ENCODE peak calls at places on chromosomes 6 and 20, in five cellular contexts. M is A549, S is HepG2, F is K562, V is GM12878. G is an unnamed sample.

GRCh38 chr6:132466952-132467351 is 46.0 kb downstream of the STX7 start:
- DNase-seq in M (no peak), S (no peak), F (no peak), V (no peak), G (no peak)

GRCh38 chr6:18595774-18596528 is 208.8 kb downstream of the RNF144B start:
- DNase-seq in M (peak), S (peak), F (peak), V (no peak), G (peak)

GRCh38 chr20:36181934-36182603 is 27.5 kb downstream of the EPB41L1 start:
- DNase-seq in M (no peak), S (peak), F (no peak), V (no peak), G (no peak)

GRCh38 chr20:10282930-10283556 is 64.4 kb downstream of the SNAP25 start:
- DNase-seq in M (peak), S (no peak), F (no peak), V (no peak), G (no peak)

GRCh38 chr6:154864086-154864430 is 130.8 kb downstream of the SCAF8 start:
- DNase-seq in M (no peak), S (peak), F (no peak), V (no peak), G (no peak)

GRCh38 chr20:3874194-3874824 is 14.9 kb upstream of the PANK2 start:
- DNase-seq in M (no peak), S (no peak), F (no peak), V (no peak), G (no peak)

GRCh38 chr20:5127204-5127858 is 523 bp downstream of the CDS2 start:
- DNase-seq in M (peak), S (peak), F (no peak), V (peak), G (peak)

GRCh38 chr20:64277571-64278318 is 22.2 kb downstream of the PCMTD2 start:
- DNase-seq in M (no peak), S (no peak), F (no peak), V (no peak), G (no peak)

GRCh38 chr6:17278289-17279061 is 2.7 kb upstream of the RBM24 start:
- DNase-seq in M (peak), S (peak), F (no peak), V (no peak), G (no peak)

DNA sequence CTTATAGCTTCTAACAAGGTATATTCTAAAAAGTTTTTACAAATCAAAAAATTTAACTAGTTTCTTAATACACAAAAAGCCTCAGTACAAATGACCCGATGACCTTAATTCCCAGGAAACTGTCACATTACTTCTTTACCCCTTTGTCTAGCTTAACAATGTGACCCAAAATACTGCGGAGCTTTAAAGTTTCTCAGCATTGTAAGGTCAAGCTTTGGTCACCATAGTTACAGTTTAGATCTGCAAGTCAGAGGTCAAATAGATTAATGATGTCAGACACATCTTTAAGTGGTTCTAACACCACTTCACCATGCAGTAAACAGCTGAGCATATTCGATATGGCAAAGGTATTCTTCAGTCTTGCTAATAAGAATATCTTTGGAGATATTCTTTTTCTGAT is 36.8 kb upstream of the FLRT3 start:
- DNase-seq in M (no peak), S (no peak), F (no peak), V (no peak), G (peak)
- TF ChIP-seq JUNB in M (no peak), S (no peak), F (no peak), V (no peak), G (no peak)

GRCh38 chr6:4059115-4059777 is 19.7 kb downstream of the FAM217A start:
- DNase-seq in M (peak), S (peak), F (peak), V (no peak), G (no peak)
- TF ChIP-seq JUNB in M (peak), S (peak), F (no peak), V (no peak), G (no peak)

DNA sequence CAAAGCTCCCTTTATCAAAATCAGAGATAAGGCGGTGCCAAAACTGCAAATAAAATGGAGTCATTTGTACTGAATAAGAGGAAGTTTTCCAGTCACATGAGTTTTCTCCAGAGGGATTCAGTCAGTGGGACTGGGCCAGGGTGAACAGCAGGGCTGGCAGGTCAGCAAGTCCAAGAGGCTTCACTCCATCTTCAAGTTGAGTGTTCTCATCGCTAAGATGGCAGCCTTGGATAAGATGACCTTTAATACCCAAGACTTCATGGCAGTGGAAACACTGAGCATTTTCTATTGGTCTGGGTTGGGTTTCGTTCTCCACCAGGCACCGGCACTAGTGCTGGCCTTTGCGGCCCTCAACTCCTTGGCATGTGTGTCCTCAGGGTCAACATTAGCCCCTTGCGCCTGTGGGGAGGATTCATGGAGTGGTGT is 29.3 kb upstream of the IGF2R start:
- DNase-seq in M (no peak), S (no peak), F (no peak), V (no peak), G (no peak)
- TF ChIP-seq JUNB in M (no peak), S (no peak), F (no peak), V (no peak), G (no peak)

DNA sequence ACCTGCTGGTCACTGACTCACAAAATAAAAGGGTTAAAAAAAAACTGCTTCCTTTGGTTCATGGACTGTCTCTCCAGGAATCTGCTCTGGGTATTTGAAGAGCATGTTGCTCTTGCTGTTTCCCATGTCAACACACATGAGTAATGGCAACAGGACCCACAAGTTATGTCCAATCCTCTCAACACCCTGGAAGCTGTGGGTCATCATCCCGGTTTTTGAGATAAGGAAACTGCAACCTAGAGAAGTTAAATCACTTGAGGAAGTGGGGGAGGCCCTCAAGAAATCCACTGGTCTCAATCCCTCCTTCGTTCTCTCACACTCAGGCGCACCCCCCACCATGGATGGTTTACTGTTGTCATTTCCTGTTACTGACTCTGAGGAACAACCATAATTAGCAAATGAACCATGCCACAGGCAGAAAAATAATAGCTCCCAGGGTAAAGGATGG is 12.4 kb downstream of the MAP1LC3A start:
- DNase-seq in M (no peak), S (no peak), F (no peak), V (no peak), G (no peak)
- TF ChIP-seq JUNB in M (no peak), S (no peak), F (no peak), V (no peak), G (no peak)

GRCh38 chr6:63744810-63745209 is 109.2 kb downstream of the PHF3 start:
- DNase-seq in M (no peak), S (no peak), F (no peak), V (no peak), G (no peak)

GRCh38 chr6:63743691-63744090 is 108.1 kb downstream of the PHF3 start:
- DNase-seq in M (no peak), S (no peak), F (no peak), V (no peak), G (no peak)

GRCh38 chr6:63739094-63739687 is 103.6 kb downstream of the PHF3 start:
- DNase-seq in M (no peak), S (peak), F (no peak), V (no peak), G (no peak)

GRCh38 chr6:63742060-63742459 is 106.5 kb downstream of the PHF3 start:
- DNase-seq in M (no peak), S (no peak), F (no peak), V (no peak), G (no peak)

DNA sequence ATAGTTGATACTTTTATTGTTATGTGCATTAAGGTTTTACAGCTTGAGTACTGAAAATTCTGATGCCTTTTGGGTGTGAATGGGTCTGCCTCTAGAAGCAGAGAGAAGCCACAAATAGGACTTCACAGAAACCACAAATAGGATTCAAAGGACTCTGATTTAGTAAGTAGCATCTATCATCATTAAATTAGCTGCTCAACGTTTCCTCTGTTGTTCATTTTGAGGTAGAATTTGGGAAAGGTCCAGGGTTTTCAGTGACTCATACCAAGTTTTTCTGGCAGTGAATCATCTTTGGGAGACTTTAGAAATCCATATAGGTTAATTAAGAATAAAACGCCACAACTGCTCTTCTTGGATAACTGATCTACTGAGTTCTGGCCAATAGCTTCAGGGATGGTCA is 105.1 kb downstream of the PHF3 start:
- DNase-seq in M (no peak), S (no peak), F (no peak), V (no peak), G (no peak)
- TF ChIP-seq JUNB in M (no peak), S (no peak), F (no peak), V (no peak), G (no peak)

DNA sequence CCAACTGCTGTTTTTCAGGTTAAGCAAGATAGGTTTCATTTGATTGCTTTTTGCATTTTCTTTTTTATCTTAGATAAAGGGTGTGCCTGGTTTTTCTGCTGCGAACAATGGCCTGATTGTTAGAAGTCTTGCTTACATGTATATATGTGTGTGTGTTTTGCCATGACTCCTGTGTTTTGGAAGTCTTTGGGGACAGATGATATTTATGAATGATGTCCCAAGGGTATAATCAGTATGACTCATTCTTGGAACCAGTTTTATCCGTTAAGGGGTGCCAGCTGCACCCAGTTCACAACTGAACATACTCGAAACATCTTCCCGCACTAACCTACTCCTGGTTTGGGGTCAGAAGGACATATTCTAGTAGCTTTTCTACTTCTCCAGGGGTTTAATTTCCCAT is 230.1 kb upstream of the SUPT3H start:
- DNase-seq in M (no peak), S (no peak), F (no peak), V (no peak), G (no peak)
- TF ChIP-seq JUNB in M (no peak), S (no peak), F (no peak), V (no peak), G (no peak)

GRCh38 chr20:17227669-17228623 is 1.1 kb downstream of the PCSK2 start:
- DNase-seq in M (no peak), S (no peak), F (no peak), V (no peak), G (peak)
- TF ChIP-seq JUNB in M (no peak), S (no peak), F (no peak), V (no peak), G (no peak)

DNA sequence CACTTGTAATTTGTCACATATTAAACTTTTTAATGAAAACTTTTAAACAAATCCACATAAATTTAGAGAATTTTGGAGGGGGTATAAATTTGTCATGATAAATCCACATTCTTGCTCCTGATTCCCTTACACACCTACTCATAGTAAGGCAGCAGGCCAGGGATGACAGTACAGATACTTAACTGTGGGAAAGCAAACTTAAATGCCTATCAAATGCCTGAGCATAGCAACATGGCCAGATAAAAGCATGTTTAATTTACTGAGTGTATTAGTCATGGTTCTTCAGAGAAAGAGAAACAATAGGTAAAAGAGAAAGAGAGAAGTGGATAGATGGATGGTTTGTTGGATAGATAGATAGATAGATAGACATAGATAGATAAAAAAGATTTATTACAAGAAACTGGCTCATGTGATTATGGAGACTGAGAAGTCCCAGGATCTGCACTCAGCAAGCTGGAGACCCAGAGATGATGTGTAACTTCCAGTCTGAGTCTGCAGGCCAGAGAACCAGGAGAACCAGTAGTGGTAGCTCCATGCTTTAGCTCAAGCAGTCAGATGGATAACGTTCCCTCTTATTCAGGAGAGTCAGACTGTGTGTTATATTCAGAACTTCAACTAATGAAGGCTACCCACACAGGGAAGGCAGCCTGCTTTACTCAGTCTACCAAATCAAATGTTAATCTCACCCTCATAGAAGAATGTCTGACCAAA is 15.9 kb upstream of the ADGRF1 start:
- DNase-seq in M (peak), S (peak), F (no peak), V (no peak), G (no peak)
- TF ChIP-seq JUNB in M (no peak), S (no peak), F (no peak), V (no peak), G (no peak)

DNA sequence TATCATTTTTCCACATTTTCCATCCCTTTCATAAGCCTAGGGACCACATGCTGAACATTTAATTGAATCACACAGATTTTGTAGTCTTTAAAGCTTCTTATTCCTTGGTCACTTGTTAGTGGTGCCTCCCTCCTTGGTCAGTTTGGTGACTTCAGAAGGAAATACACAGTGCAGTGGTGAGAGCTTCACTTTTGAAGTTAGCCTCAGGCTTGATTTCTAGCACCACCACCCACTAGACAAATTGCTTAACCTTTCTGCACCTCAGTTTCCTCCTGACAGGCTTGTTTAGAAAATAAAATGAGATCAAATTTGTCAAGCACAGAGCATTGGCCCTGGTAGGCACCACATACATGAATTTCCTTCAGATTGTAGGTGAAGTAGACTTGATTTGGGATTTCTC is 91.7 kb downstream of the FOXO3 start:
- DNase-seq in M (no peak), S (no peak), F (no peak), V (no peak), G (no peak)
- TF ChIP-seq JUNB in M (no peak), S (no peak), F (no peak), V (no peak), G (no peak)

GRCh38 chr6:53295176-53295575 is 53.6 kb downstream of the ELOVL5 start:
- DNase-seq in M (no peak), S (no peak), F (no peak), V (no peak), G (no peak)

GRCh38 chr6:53294611-53295010 is 54.1 kb downstream of the ELOVL5 start:
- DNase-seq in M (no peak), S (no peak), F (no peak), V (no peak), G (no peak)

GRCh38 chr6:53294095-53294494 is 54.7 kb downstream of the ELOVL5 start:
- DNase-seq in M (no peak), S (peak), F (peak), V (no peak), G (peak)

GRCh38 chr6:53299331-53299835 is 49.4 kb downstream of the ELOVL5 start:
- DNase-seq in M (no peak), S (no peak), F (no peak), V (no peak), G (no peak)

GRCh38 chr6:53297004-53297403 is 51.7 kb downstream of the ELOVL5 start:
- DNase-seq in M (no peak), S (no peak), F (no peak), V (no peak), G (no peak)
- TF ChIP-seq JUNB in M (no peak), S (no peak), F (no peak), V (no peak), G (no peak)